ENCODE peak calls at places on chromosomes 12 and 14, in eight cellular contexts. H is dorsolateral prefrontal cortex, A is ovary, K is PC-9, B is upper lobe of right lung, G is GM10248, Q is fibroblast of lung, D is gastrocnemius medialis. P is an unnamed sample.
A peak's percentile ranks its signal among the peaks of the same experiment; 100 is the strongest.

GRCh38 chr14:56745091-56745490 is 65.2 kb downstream of the OTX2 start:
- DNase-seq in H (no peak), A (no peak), K (no peak), B (no peak), G (no peak), Q (no peak), D (no peak), P (no peak)

GRCh38 chr12:95582230-95583058 is 31.2 kb upstream of the USP44 start:
- DNase-seq in H (no peak), A (no peak), K (peak; percentile 56), B (no peak), G (no peak), Q (peak; percentile 29), D (no peak), P (no peak)

GRCh38 chr12:60101715-60102114 is 505.9 kb downstream of the SLC16A7 start:
- DNase-seq in H (no peak), A (no peak), K (no peak), B (no peak), G (no peak), Q (peak; percentile 72), D (no peak), P (no peak)

GRCh38 chr12:115129727-115130126 is 445.8 kb upstream of the TBX3 start:
- DNase-seq in H (no peak), A (no peak), K (no peak), B (no peak), G (no peak), Q (no peak), D (no peak), P (no peak)

GRCh38 chr12:84910549-84911241 is 1.9 kb downstream of the SLC6A15 start:
- DNase-seq in H (peak; percentile 43), A (no peak), K (no peak), B (peak; percentile 62), G (no peak), Q (peak; percentile 36), D (no peak), P (no peak)

GRCh38 chr12:98840325-98840724 is 195.2 kb downstream of the APAF1 start:
- DNase-seq in H (no peak), A (no peak), K (no peak), B (no peak), G (no peak), Q (no peak), D (no peak), P (no peak)

GRCh38 chr12:6765634-6766581 is at the start of gene PTMS:
- DNase-seq in H (peak; percentile 87), A (peak; percentile 91), K (peak; percentile 80), B (peak; percentile 90), G (peak; percentile 62), Q (peak; percentile 98), D (peak; percentile 35), P (peak; percentile 70)

GRCh38 chr12:55019784-55020183 is at the start of gene NEUROD4:
- DNase-seq in H (no peak), A (no peak), K (no peak), B (peak; percentile 78), G (peak; percentile 24), Q (peak; percentile 70), D (peak; percentile 7), P (peak; percentile 75)

GRCh38 chr14:68521952-68522509 is 270.8 kb downstream of the ZFP36L1 start:
- DNase-seq in H (no peak), A (no peak), K (no peak), B (no peak), G (no peak), Q (no peak), D (no peak), P (no peak)

GRCh38 chr14:73759183-73759713 is 45.1 kb upstream of the PNMA1 start:
- DNase-seq in H (peak; percentile 76), A (peak; percentile 78), K (no peak), B (peak; percentile 85), G (no peak), Q (peak; percentile 61), D (peak; percentile 46), P (peak; percentile 38)

GRCh38 chr12:57887631-57888406 is 41.3 kb upstream of the CTDSP2 start:
- DNase-seq in H (no peak), A (peak; percentile 50), K (peak; percentile 43), B (no peak), G (no peak), Q (peak; percentile 77), D (no peak), P (no peak)

GRCh38 chr12:34296143-34297041 is 274.1 kb downstream of the ALG10 start:
- DNase-seq in H (peak; percentile 19), A (peak; percentile 6), K (no peak), B (peak; percentile 63), G (no peak), Q (no peak), D (no peak), P (no peak)

GRCh38 chr14:37709419-37710195 is 114.2 kb downstream of the TTC6 start:
- DNase-seq in H (no peak), A (no peak), K (no peak), B (no peak), G (no peak), Q (peak; percentile 17), D (no peak), P (no peak)

GRCh38 chr14:104393199-104393897 is 186.2 kb upstream of the C14orf180 start:
- DNase-seq in H (peak; percentile 33), A (no peak), K (no peak), B (peak; percentile 61), G (no peak), Q (no peak), D (no peak), P (no peak)

GRCh38 chr14:23352506-23353432 is at the start of gene SLC22A17:
- DNase-seq in H (peak; percentile 94), A (peak; percentile 90), K (no peak), B (peak; percentile 78), G (no peak), Q (peak; percentile 89), D (no peak), P (peak; percentile 36)

GRCh38 chr14:51554339-51554920 is 97.3 kb upstream of the FRMD6 start:
- DNase-seq in H (no peak), A (no peak), K (peak; percentile 82), B (no peak), G (no peak), Q (peak; percentile 96), D (no peak), P (no peak)

GRCh38 chr12:41521872-41522379 is 333.8 kb downstream of the PDZRN4 start:
- DNase-seq in H (no peak), A (no peak), K (no peak), B (no peak), G (peak; percentile 15), Q (peak; percentile 95), D (no peak), P (no peak)

GRCh38 chr12:105736498-105736897 is 402.3 kb downstream of the NUAK1 start:
- DNase-seq in H (no peak), A (no peak), K (no peak), B (no peak), G (no peak), Q (no peak), D (no peak), P (no peak)

GRCh38 chr14:103721334-103722120 is 5.9 kb downstream of the ZFYVE21 start:
- DNase-seq in H (peak; percentile 84), A (no peak), K (peak; percentile 88), B (no peak), G (no peak), Q (peak; percentile 91), D (no peak), P (no peak)

GRCh38 chr12:51521554-51522276 is 69.3 kb upstream of the SCN8A start:
- DNase-seq in H (no peak), A (no peak), K (no peak), B (no peak), G (no peak), Q (peak; percentile 18), D (no peak), P (no peak)
- TF ChIP-seq CTCF in H (peak; percentile 10), A (no peak), K (no peak), B (no peak), G (no peak), Q (no peak), D (no peak), P (no peak)

DNA sequence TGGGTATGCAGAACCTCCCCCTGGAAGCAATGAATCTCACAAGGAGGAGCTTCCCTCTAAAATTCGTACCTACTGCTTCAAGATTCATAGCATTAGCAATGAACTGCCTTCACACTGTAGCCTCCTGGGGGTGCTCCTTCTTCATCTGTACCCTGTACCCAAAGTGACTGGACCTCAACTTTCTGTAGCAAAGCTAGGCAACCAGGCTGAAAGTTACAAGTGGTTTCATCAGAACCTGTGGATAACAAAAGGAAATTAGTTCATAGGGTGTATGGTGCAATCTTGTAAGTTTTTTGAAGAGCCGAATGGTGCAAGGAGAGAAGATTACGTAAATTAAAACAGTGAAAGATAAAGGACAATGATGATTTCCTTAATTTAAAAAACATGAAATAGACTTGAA is 1541.7 kb upstream of the FLRT2 start:
- DNase-seq in H (no peak), A (no peak), K (no peak), B (no peak), G (no peak), Q (no peak), D (no peak), P (no peak)
- TF ChIP-seq CTCF in H (no peak), A (no peak), K (no peak), B (no peak), G (no peak), Q (no peak), D (no peak), P (no peak)

DNA sequence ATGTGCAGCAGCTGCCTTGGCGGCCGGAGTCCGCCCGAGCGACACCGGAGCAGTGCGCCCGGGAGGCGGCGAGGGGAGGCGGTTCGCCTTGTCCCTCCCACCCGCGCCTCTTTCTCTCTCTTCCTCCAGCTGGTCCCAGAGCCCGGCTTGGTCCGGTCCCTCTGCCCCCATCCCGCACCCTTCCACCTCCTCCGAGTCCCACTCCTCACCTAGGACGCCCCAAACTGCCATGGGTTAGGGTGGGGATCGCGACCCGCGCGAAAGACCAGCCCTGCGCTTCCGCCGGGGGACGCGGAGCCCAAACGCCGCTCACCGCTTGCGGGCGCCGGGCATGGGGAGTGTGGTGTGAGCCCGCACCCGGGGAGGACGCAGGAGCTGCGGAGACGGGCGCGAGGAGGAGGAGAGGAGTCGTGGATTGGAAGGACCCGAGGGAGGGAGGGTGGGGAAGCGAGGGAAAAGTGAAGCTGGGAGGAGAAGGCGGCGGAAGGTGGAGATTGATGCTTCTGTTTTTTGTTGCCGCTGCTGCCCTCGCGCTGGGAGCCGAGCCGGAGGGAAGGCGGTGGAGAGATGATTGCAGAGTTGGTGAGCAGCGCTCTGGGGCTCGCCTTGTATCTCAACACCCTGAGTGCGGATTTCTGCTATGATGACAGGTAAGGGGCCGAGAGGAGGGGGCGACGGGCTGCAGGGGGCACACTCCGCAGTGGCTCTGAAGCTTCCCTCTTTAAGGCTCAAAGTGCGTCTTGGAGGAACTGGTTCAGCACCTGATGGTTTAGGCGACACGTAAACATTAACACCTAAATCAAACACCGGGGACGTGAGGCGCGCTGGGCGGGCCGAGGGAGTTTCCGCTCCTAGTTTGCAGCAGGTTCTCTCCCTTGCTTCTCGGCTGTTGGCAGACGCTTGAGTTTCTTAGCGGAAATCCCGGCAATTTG is 580 bp downstream of the TMTC2 start:
- DNase-seq in H (peak; percentile 67), A (peak; percentile 37), K (peak; percentile 59), B (peak; percentile 78), G (peak; percentile 51), Q (peak; percentile 36), D (peak; percentile 8), P (peak; percentile 53)
- TF ChIP-seq CTCF in H (no peak), A (no peak), K (no peak), B (no peak), G (no peak), Q (no peak), D (no peak), P (no peak)

DNA sequence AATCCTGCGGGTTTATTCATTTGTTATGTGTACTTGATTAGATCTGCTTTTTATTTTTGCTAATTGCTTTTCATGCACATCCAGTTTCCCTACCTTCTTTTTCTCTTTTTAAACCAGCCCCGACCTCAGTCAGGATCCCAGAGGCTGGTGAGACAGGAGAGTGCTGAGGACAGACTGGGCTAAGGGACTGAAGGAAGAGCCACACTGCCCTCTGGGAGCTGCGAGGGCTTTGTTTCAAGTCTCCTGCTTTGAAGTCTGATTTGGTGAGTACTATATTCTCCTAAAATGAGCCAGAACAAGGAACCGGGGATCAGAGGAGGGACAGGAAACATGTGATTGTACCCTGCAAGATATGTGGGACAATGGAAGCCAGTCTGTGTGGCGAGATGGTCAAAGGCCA is 23.9 kb downstream of the PRICKLE1 start:
- DNase-seq in H (no peak), A (no peak), K (no peak), B (no peak), G (no peak), Q (no peak), D (no peak), P (no peak)
- TF ChIP-seq CTCF in H (no peak), A (no peak), K (no peak), B (no peak), G (no peak), Q (no peak), D (no peak), P (no peak)

P was measured in progenitor cell of endocrine pancreas.